ENCODE peak calls at places on chromosomes 16 and 17, in eight cellular contexts. T is mammary epithelial cell, M is hepatocyte, R is endothelial cell of umbilical vein, O is DND-41, Y is neural progenitor cell, X is A673, I is fibroblast of lung. C is an unnamed sample.

GRCh38 chr17:71441098-71441497 is 679.7 kb upstream of the SOX9 start:
- DNase-seq in T (peak; percentile 94), M (peak; percentile 47), R (no peak), O (no peak), Y (no peak), X (no peak), I (peak; percentile 97), C (no peak)

GRCh38 chr17:75371981-75372380 is 33.5 kb downstream of the GRB2 start:
- DNase-seq in T (no peak), M (no peak), R (no peak), O (no peak), Y (no peak), X (no peak), I (no peak), C (no peak)

GRCh38 chr17:56710986-56711385 is 117.5 kb downstream of the NOG start:
- DNase-seq in T (peak; percentile 11), M (no peak), R (no peak), O (no peak), Y (no peak), X (no peak), I (no peak), C (peak; percentile 21)

GRCh38 chr16:75379911-75380847 is 53.1 kb downstream of the CFDP1 start:
- DNase-seq in T (no peak), M (no peak), R (peak; percentile 17), O (peak; percentile 79), Y (no peak), X (no peak), I (no peak), C (no peak)

GRCh38 chr17:81523139-81524062 is 4.8 kb upstream of the FSCN2 start:
- DNase-seq in T (no peak), M (peak; percentile 83), R (no peak), O (no peak), Y (peak; percentile 86), X (peak; percentile 53), I (no peak), C (no peak)

GRCh38 chr17:45221081-45221996 is at the start of gene FMNL1:
- DNase-seq in T (no peak), M (no peak), R (no peak), O (peak; percentile 74), Y (peak; percentile 77), X (no peak), I (no peak), C (no peak)

GRCh38 chr17:54781389-54781788 is 119.3 kb upstream of the TOM1L1 start:
- DNase-seq in T (no peak), M (no peak), R (no peak), O (no peak), Y (no peak), X (no peak), I (no peak), C (no peak)

GRCh38 chr16:76194621-76195015 is 82.6 kb upstream of the CNTNAP4 start:
- DNase-seq in T (peak; percentile 89), M (peak; percentile 60), R (no peak), O (no peak), Y (no peak), X (no peak), I (no peak), C (no peak)

GRCh38 chr17:68455756-68456528 is 1.4 kb downstream of the WIPI1 start:
- DNase-seq in T (peak; percentile 92), M (peak; percentile 45), R (no peak), O (no peak), Y (no peak), X (no peak), I (peak; percentile 74), C (peak; percentile 33)

DNA sequence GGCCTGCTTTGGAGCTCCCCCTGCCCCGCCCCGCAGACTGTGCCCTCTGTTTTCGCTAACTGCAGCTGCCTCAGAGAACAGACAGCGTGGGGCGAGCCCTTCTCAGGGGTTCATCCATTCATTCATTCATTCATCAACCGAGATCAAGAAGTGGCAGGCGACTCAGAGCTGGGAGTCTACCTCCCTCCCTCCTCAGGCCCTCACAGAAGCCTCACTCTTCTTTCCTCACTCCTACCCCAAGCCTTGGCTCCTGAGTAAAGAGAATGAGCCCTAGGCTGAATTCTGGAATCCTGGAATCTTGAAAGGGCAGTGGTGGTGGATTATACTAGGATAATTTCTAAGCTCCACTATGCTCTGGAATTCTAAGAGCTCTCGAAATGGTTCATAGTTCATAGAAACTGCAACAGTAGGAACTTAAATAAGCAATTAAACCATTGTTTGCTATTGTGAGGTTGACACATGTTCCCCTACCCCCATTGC is 2.3 kb upstream of the DLX3 start:
- DNase-seq in T (no peak), M (no peak), R (no peak), O (no peak), Y (no peak), X (no peak), I (no peak), C (no peak)
- TF ChIP-seq CTCF in T (no peak), M (no peak), R (no peak), O (no peak), Y (no peak), X (no peak), I (no peak), C (no peak)

GRCh38 chr17:47789611-47790520 is 31.7 kb downstream of the OSBPL7 start:
- DNase-seq in T (peak; percentile 50), M (peak; percentile 69), R (peak; percentile 35), O (no peak), Y (peak; percentile 87), X (peak; percentile 30), I (peak; percentile 36), C (peak; percentile 52)
- TF ChIP-seq EZH2 in T (no peak), M (peak; percentile 72), R (peak; percentile 71), O (no peak), Y (peak; percentile 83), X (no peak), I (peak; percentile 27), C (peak; percentile 27)

GRCh38 chr16:85496145-85496544 is 117.0 kb upstream of the GSE1 start:
- DNase-seq in T (no peak), M (no peak), R (no peak), O (no peak), Y (no peak), X (no peak), I (no peak), C (no peak)

GRCh38 chr16:85495259-85495658 is 117.9 kb upstream of the GSE1 start:
- DNase-seq in T (no peak), M (no peak), R (no peak), O (no peak), Y (no peak), X (no peak), I (no peak), C (no peak)

GRCh38 chr16:85497622-85498314 is 115.4 kb upstream of the GSE1 start:
- DNase-seq in T (no peak), M (no peak), R (no peak), O (peak; percentile 25), Y (no peak), X (no peak), I (no peak), C (no peak)

GRCh38 chr16:85502357-85502756 is 110.8 kb upstream of the GSE1 start:
- DNase-seq in T (no peak), M (no peak), R (no peak), O (no peak), Y (no peak), X (no peak), I (no peak), C (no peak)

DNA sequence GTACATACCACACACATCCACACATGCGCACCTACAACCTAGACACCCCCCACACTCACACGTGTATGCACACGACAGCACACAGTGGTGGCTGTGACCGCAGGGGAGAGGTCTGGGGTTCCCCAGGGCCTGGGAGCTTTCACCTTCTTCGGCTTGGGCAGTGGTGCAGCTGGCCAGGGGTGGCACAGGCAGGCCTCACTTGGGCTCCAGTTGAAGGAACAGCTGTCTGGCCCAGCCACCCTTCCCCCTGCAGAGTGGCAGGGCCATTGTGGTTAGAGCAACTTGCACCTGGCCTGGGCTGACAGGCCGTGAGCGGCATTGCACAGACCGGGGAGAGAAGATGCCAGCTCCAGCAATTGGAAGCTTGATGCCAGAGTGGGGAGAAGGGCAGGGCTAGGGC is 114.5 kb upstream of the GSE1 start:
- DNase-seq in T (no peak), M (no peak), R (no peak), O (peak; percentile 85), Y (no peak), X (no peak), I (no peak), C (no peak)
- H3K27ac ChIP-seq in T (no peak overlapping the region), M (no peak overlapping the region), R (no peak overlapping the region), O (peak overlapping the region; percentile 59), Y (no peak overlapping the region), X (no peak overlapping the region), I (no peak overlapping the region), C (no peak overlapping the region)

GRCh38 chr17:30565073-30565935 is 88.1 kb downstream of the GOSR1 start:
- DNase-seq in T (peak; percentile 21), M (no peak), R (no peak), O (no peak), Y (peak; percentile 56), X (peak; percentile 32), I (no peak), C (peak; percentile 14)
- TF ChIP-seq CTCF in T (no peak), M (no peak), R (no peak), O (peak; percentile 26), Y (peak; percentile 30), X (peak; percentile 22), I (no peak), C (no peak)